ENCODE peak calls at places on chromosomes 13 and 19, in eight cellular contexts. One of them, this sample, is unnamed.

GRCh38 chr13:59458908-59459579 is 704.7 kb downstream of the DIAPH3 start:
- DNase-seq in colonic mucosa: no peak
- DNase-seq in body of pancreas: peak
- DNase-seq in fibroblast of lung: peak
- DNase-seq in WERI-Rb-1: no peak
- DNase-seq in IMR-90: peak
- DNase-seq in tibial artery: no peak
- DNase-seq in neural progenitor cell: peak
- DNase-seq in this sample: no peak

GRCh38 chr13:52695856-52696255 is 43.2 kb downstream of the SUGT1 start:
- DNase-seq in body of pancreas: no peak
- DNase-seq in fibroblast of lung: peak
- DNase-seq in IMR-90: peak
- DNase-seq in colonic mucosa: no peak
- DNase-seq in tibial artery: no peak
- DNase-seq in neural progenitor cell: no peak
- DNase-seq in WERI-Rb-1: no peak
- DNase-seq in this sample: peak

GRCh38 chr19:2479556-2480194 is 3.7 kb downstream of the GADD45B start:
- DNase-seq in IMR-90: no peak
- DNase-seq in tibial artery: no peak
- DNase-seq in body of pancreas: no peak
- DNase-seq in WERI-Rb-1: no peak
- DNase-seq in neural progenitor cell: no peak
- DNase-seq in fibroblast of lung: no peak
- DNase-seq in colonic mucosa: no peak
- DNase-seq in this sample: no peak

GRCh38 chr13:51681037-51681678 is 96.9 kb downstream of the WDFY2 start:
- DNase-seq in IMR-90: peak
- DNase-seq in WERI-Rb-1: no peak
- DNase-seq in tibial artery: no peak
- DNase-seq in colonic mucosa: no peak
- DNase-seq in body of pancreas: no peak
- DNase-seq in fibroblast of lung: peak
- DNase-seq in neural progenitor cell: no peak
- DNase-seq in this sample: no peak

GRCh38 chr13:110575322-110576069 is 14.0 kb upstream of the RAB20 start:
- DNase-seq in body of pancreas: peak
- DNase-seq in IMR-90: peak
- DNase-seq in fibroblast of lung: peak
- DNase-seq in WERI-Rb-1: peak
- DNase-seq in colonic mucosa: no peak
- DNase-seq in neural progenitor cell: peak
- DNase-seq in tibial artery: no peak
- DNase-seq in this sample: peak

GRCh38 chr13:80341771-80342271 is 895 bp upstream of the SPRY2 start:
- DNase-seq in WERI-Rb-1: peak
- DNase-seq in colonic mucosa: peak
- DNase-seq in fibroblast of lung: peak
- DNase-seq in tibial artery: peak
- DNase-seq in IMR-90: peak
- DNase-seq in neural progenitor cell: peak
- DNase-seq in body of pancreas: peak
- DNase-seq in this sample: no peak

GRCh38 chr13:46113596-46113995 is 8.8 kb upstream of the CPB2 start:
- DNase-seq in body of pancreas: peak
- DNase-seq in colonic mucosa: no peak
- DNase-seq in WERI-Rb-1: no peak
- DNase-seq in tibial artery: no peak
- DNase-seq in fibroblast of lung: no peak
- DNase-seq in IMR-90: no peak
- DNase-seq in neural progenitor cell: no peak
- DNase-seq in this sample: no peak

GRCh38 chr19:1629256-1629808 is 23.1 kb downstream of the TCF3 start:
- DNase-seq in colonic mucosa: no peak
- DNase-seq in neural progenitor cell: no peak
- DNase-seq in body of pancreas: no peak
- DNase-seq in tibial artery: no peak
- DNase-seq in WERI-Rb-1: no peak
- DNase-seq in IMR-90: no peak
- DNase-seq in fibroblast of lung: no peak
- DNase-seq in this sample: no peak

GRCh38 chr13:109857325-109857724 is 70.9 kb upstream of the IRS2 start:
- DNase-seq in tibial artery: no peak
- DNase-seq in IMR-90: no peak
- DNase-seq in body of pancreas: no peak
- DNase-seq in colonic mucosa: no peak
- DNase-seq in fibroblast of lung: no peak
- DNase-seq in WERI-Rb-1: no peak
- DNase-seq in neural progenitor cell: no peak
- DNase-seq in this sample: no peak

GRCh38 chr19:1109032-1109541 is 5.3 kb downstream of the GPX4 start:
- DNase-seq in fibroblast of lung: no peak
- DNase-seq in neural progenitor cell: no peak
- DNase-seq in colonic mucosa: no peak
- DNase-seq in body of pancreas: no peak
- DNase-seq in IMR-90: no peak
- DNase-seq in tibial artery: no peak
- DNase-seq in WERI-Rb-1: no peak
- DNase-seq in this sample: no peak

GRCh38 chr19:36051637-36052036 is 2.4 kb downstream of the THAP8 start:
- DNase-seq in body of pancreas: no peak
- DNase-seq in fibroblast of lung: no peak
- DNase-seq in WERI-Rb-1: no peak
- DNase-seq in tibial artery: no peak
- DNase-seq in colonic mucosa: no peak
- DNase-seq in neural progenitor cell: no peak
- DNase-seq in IMR-90: no peak
- DNase-seq in this sample: no peak
- TF ChIP-seq CTCF in body of pancreas: no peak
- TF ChIP-seq CTCF in fibroblast of lung: no peak
- TF ChIP-seq CTCF in WERI-Rb-1: no peak
- TF ChIP-seq CTCF in tibial artery: no peak
- TF ChIP-seq CTCF in colonic mucosa: no peak
- TF ChIP-seq CTCF in neural progenitor cell: no peak
- TF ChIP-seq CTCF in IMR-90: no peak
- TF ChIP-seq CTCF in this sample: no peak

DNA sequence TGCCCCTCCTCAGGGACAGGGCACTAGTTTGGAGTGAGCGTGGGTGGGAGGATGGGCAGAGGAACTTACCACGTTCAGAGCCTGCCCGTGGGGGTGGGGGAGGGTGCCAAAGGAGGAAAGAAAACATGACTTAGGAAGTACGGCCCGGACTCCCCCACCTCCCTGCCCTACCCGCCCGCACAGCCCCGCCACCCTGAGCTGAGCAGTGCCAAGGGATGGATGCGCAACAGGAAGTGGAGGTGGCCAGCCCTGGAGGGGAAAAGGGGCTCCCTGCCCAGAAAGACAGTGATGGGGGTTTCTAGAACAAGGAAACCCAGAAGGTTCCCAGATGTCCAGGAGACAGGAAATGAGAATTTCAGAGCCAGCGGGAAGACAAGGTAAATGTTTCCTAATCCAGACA is 6.3 kb downstream of the TEAD2 start:
- DNase-seq in fibroblast of lung: no peak
- DNase-seq in IMR-90: no peak
- DNase-seq in WERI-Rb-1: no peak
- DNase-seq in body of pancreas: no peak
- DNase-seq in colonic mucosa: no peak
- DNase-seq in tibial artery: no peak
- DNase-seq in neural progenitor cell: no peak
- DNase-seq in this sample: peak
- H3K27ac ChIP-seq in fibroblast of lung: no peak
- H3K27ac ChIP-seq in IMR-90: no peak
- H3K27ac ChIP-seq in WERI-Rb-1: no peak
- H3K27ac ChIP-seq in body of pancreas: no peak
- H3K27ac ChIP-seq in colonic mucosa: no peak
- H3K27ac ChIP-seq in tibial artery: no peak
- H3K27ac ChIP-seq in neural progenitor cell: no peak
- H3K27ac ChIP-seq in this sample: no peak

DNA sequence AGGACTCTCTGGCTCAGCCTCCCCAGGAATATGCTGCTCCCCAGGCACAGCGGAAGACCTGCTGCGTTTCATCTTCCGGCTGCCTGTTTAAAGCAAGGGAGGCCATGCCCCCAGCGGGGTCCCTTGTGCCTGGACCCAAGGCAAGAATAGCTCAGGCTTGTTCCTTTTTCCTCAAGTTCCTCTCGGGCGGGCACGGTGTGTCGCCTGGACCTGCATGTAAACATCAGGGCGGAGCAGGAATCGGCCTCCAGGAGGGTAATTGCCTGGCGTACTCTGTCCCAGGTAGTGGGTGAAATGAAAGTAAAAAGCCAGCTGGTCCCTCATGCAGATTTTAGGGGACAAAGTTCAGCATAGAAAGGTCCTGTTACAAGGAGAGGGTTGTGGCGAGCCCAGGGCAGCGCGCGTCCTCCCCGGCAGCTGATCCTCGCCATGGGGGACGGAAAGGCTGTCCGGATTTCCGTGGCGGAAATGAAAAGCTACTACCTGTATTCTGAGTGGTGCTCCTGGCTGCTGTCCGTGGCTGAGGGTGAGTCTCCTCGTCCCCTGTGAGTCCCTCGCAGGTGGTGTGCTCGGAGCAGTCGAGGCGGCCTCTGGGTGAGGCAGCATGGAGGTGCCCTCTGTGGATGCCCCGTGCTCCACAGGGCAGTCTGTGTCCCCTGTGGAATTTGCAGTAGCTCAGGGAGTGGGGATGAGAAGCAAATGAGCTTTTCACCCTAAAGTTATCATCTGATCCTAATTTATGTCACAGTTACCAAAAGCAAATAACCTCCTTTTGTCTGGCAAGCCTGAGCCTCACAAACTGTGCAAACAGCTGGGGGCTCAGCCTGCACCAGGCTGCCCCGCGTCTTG is 16.2 kb downstream of the MCF2L start:
- DNase-seq in tibial artery: no peak
- DNase-seq in colonic mucosa: peak
- DNase-seq in neural progenitor cell: no peak
- DNase-seq in body of pancreas: peak
- DNase-seq in WERI-Rb-1: no peak
- DNase-seq in fibroblast of lung: no peak
- DNase-seq in IMR-90: no peak
- DNase-seq in this sample: no peak
- H3K4me3 ChIP-seq in tibial artery: no peak
- H3K4me3 ChIP-seq in colonic mucosa: peak
- H3K4me3 ChIP-seq in neural progenitor cell: no peak
- H3K4me3 ChIP-seq in body of pancreas: no peak
- H3K4me3 ChIP-seq in WERI-Rb-1: no peak
- H3K4me3 ChIP-seq in fibroblast of lung: no peak
- H3K4me3 ChIP-seq in IMR-90: no peak
- H3K4me3 ChIP-seq in this sample: no peak

GRCh38 chr19:52351512-52351911 is 15.5 kb downstream of the ZNF610 start:
- DNase-seq in neural progenitor cell: peak
- DNase-seq in colonic mucosa: no peak
- DNase-seq in body of pancreas: no peak
- DNase-seq in WERI-Rb-1: peak
- DNase-seq in fibroblast of lung: no peak
- DNase-seq in IMR-90: no peak
- DNase-seq in tibial artery: no peak
- DNase-seq in this sample: no peak
- TF ChIP-seq CTCF in neural progenitor cell: peak
- TF ChIP-seq CTCF in colonic mucosa: no peak
- TF ChIP-seq CTCF in body of pancreas: no peak
- TF ChIP-seq CTCF in WERI-Rb-1: peak
- TF ChIP-seq CTCF in fibroblast of lung: no peak
- TF ChIP-seq CTCF in IMR-90: no peak
- TF ChIP-seq CTCF in tibial artery: no peak
- TF ChIP-seq CTCF in this sample: no peak

DNA sequence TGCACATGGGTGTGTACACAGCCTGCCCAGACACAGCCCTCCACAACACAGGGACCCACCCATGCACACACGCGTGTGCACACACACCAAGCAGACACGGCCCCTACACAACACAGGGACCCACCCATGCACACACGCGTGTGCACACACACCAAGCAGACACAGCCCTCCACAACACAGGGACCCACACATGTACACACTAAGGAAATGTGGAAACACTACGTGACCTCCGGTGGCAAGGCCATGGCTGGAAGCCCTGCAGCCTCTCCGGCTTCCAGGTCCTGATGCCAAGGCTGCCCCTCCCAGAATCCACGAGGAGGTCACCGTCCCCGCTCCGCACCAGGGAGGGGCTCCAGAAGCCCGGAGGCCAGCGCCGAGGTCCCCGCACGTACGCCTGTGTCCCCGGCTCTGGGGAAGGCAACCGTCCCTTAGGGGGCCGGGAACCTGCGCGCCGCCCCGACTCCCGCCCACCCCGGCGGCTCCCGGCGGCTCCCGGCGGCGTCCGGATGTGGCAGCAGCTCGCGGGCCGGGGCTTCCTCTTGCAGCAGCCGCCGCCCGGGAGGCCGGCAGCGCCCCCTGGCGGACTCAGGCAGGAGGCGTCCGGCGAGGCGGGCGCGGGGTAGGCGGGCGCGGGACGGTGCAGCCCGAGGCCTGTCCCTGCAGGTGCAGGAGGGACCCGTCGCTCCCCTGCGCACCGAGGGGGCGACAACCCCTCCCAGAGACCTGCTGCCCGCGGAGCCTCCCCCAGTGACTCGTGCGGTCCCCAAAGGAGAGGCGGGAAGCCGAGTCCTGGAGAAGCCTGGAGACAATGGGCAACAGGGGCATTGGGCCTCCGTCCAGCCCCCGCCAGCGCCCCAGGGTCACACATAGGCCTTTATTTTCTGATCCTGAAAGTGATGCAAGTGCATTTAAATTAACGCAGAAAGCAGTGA is 29.9 kb upstream of the GRTP1 start:
- DNase-seq in tibial artery: peak
- DNase-seq in WERI-Rb-1: peak
- DNase-seq in neural progenitor cell: peak
- DNase-seq in fibroblast of lung: peak
- DNase-seq in colonic mucosa: peak
- DNase-seq in IMR-90: peak
- DNase-seq in body of pancreas: peak
- DNase-seq in this sample: peak
- H3K27ac ChIP-seq in tibial artery: peak
- H3K27ac ChIP-seq in WERI-Rb-1: peak
- H3K27ac ChIP-seq in neural progenitor cell: no peak
- H3K27ac ChIP-seq in fibroblast of lung: peak
- H3K27ac ChIP-seq in colonic mucosa: peak
- H3K27ac ChIP-seq in IMR-90: peak
- H3K27ac ChIP-seq in body of pancreas: peak
- H3K27ac ChIP-seq in this sample: no peak

GRCh38 chr13:107413005-107413404 is 802.3 kb downstream of the LIG4 start:
- DNase-seq in tibial artery: no peak
- DNase-seq in fibroblast of lung: no peak
- DNase-seq in WERI-Rb-1: no peak
- DNase-seq in IMR-90: no peak
- DNase-seq in neural progenitor cell: no peak
- DNase-seq in colonic mucosa: no peak
- DNase-seq in body of pancreas: no peak
- DNase-seq in this sample: no peak
- H3K4me3 ChIP-seq in tibial artery: no peak
- H3K4me3 ChIP-seq in fibroblast of lung: no peak
- H3K4me3 ChIP-seq in WERI-Rb-1: no peak
- H3K4me3 ChIP-seq in IMR-90: no peak
- H3K4me3 ChIP-seq in neural progenitor cell: no peak
- H3K4me3 ChIP-seq in colonic mucosa: no peak
- H3K4me3 ChIP-seq in body of pancreas: no peak
- H3K4me3 ChIP-seq in this sample: no peak

This sample was measured in HL-60.